ENCODE peak calls at places on chromosomes 7 and 10, in six cellular contexts. One of them, this sample, is unnamed.
A peak's percentile ranks its signal among the peaks of the same experiment; 100 is the strongest.

GRCh38 chr7:82167568-82168314 is 275.8 kb downstream of the CACNA2D1 start:
- DNase-seq in psoas muscle: no peak
- DNase-seq in thoracic aorta: no peak
- DNase-seq in GM12864: no peak
- DNase-seq in mammary epithelial cell: no peak
- DNase-seq in pancreas: no peak
- DNase-seq in this sample: no peak

GRCh38 chr10:21530168-21530567 is 3.9 kb upstream of the MLLT10 start:
- DNase-seq in mammary epithelial cell: no peak
- DNase-seq in pancreas: no peak
- DNase-seq in psoas muscle: no peak
- DNase-seq in GM12864: no peak
- DNase-seq in thoracic aorta: no peak
- DNase-seq in this sample: no peak

GRCh38 chr7:128963327-128963757 is 25.6 kb downstream of the IRF5 start:
- DNase-seq in psoas muscle: no peak
- DNase-seq in thoracic aorta: no peak
- DNase-seq in pancreas: no peak
- DNase-seq in GM12864: peak; percentile 57
- DNase-seq in mammary epithelial cell: peak; percentile 64
- DNase-seq in this sample: no peak

GRCh38 chr7:143493755-143494154 is 16.1 kb downstream of the TAS2R41 start:
- DNase-seq in pancreas: no peak
- DNase-seq in psoas muscle: no peak
- DNase-seq in GM12864: no peak
- DNase-seq in mammary epithelial cell: no peak
- DNase-seq in thoracic aorta: no peak
- DNase-seq in this sample: no peak

GRCh38 chr7:120464104-120464503 is 191.1 kb downstream of the KCND2 start:
- DNase-seq in pancreas: no peak
- DNase-seq in psoas muscle: no peak
- DNase-seq in thoracic aorta: no peak
- DNase-seq in GM12864: no peak
- DNase-seq in mammary epithelial cell: no peak
- DNase-seq in this sample: no peak

GRCh38 chr10:35375091-35375765 is 38.9 kb downstream of the CCNY start:
- DNase-seq in pancreas: no peak
- DNase-seq in mammary epithelial cell: peak; percentile 14
- DNase-seq in GM12864: no peak
- DNase-seq in psoas muscle: no peak
- DNase-seq in thoracic aorta: no peak
- DNase-seq in this sample: no peak

GRCh38 chr7:54839538-54840213 is 80.7 kb upstream of the SEC61G start:
- DNase-seq in pancreas: peak; percentile 57
- DNase-seq in psoas muscle: peak; percentile 92
- DNase-seq in mammary epithelial cell: peak; percentile 73
- DNase-seq in thoracic aorta: peak; percentile 36
- DNase-seq in GM12864: no peak
- DNase-seq in this sample: peak; percentile 75

GRCh38 chr7:136018104-136018503 is 40.9 kb upstream of the MTPN start:
- DNase-seq in pancreas: no peak
- DNase-seq in thoracic aorta: no peak
- DNase-seq in mammary epithelial cell: peak; percentile 20
- DNase-seq in psoas muscle: no peak
- DNase-seq in GM12864: no peak
- DNase-seq in this sample: peak; percentile 30

GRCh38 chr7:19009241-19009935 is 108.0 kb downstream of the TWIST1 start:
- DNase-seq in GM12864: no peak
- DNase-seq in psoas muscle: no peak
- DNase-seq in pancreas: no peak
- DNase-seq in mammary epithelial cell: peak; percentile 17
- DNase-seq in thoracic aorta: no peak
- DNase-seq in this sample: no peak

GRCh38 chr10:59536151-59536550 is 173.5 kb downstream of the SLC16A9 start:
- DNase-seq in mammary epithelial cell: peak; percentile 57
- DNase-seq in pancreas: no peak
- DNase-seq in psoas muscle: no peak
- DNase-seq in GM12864: no peak
- DNase-seq in thoracic aorta: no peak
- DNase-seq in this sample: peak; percentile 47

GRCh38 chr10:70602665-70603438 is at the start of gene PRF1:
- DNase-seq in mammary epithelial cell: no peak
- DNase-seq in pancreas: no peak
- DNase-seq in thoracic aorta: no peak
- DNase-seq in psoas muscle: peak; percentile 66
- DNase-seq in GM12864: no peak
- DNase-seq in this sample: no peak

GRCh38 chr7:32163141-32163806 is 93.1 kb upstream of the PDE1C start:
- DNase-seq in thoracic aorta: peak; percentile 24
- DNase-seq in pancreas: peak; percentile 66
- DNase-seq in GM12864: no peak
- DNase-seq in mammary epithelial cell: peak; percentile 90
- DNase-seq in psoas muscle: peak; percentile 55
- DNase-seq in this sample: peak; percentile 88

GRCh38 chr10:106577266-106577665 is 587.2 kb downstream of the SORCS1 start:
- DNase-seq in mammary epithelial cell: peak; percentile 88
- DNase-seq in GM12864: no peak
- DNase-seq in pancreas: no peak
- DNase-seq in thoracic aorta: no peak
- DNase-seq in psoas muscle: no peak
- DNase-seq in this sample: no peak

GRCh38 chr10:53071505-53072125 is 299.0 kb upstream of the MBL2 start:
- DNase-seq in GM12864: no peak
- DNase-seq in pancreas: peak; percentile 7
- DNase-seq in mammary epithelial cell: no peak
- DNase-seq in psoas muscle: no peak
- DNase-seq in thoracic aorta: no peak
- DNase-seq in this sample: no peak

GRCh38 chr10:70619271-70620019 is 16.9 kb upstream of the PRF1 start:
- DNase-seq in psoas muscle: no peak
- DNase-seq in pancreas: no peak
- DNase-seq in mammary epithelial cell: peak; percentile 44
- DNase-seq in thoracic aorta: no peak
- DNase-seq in GM12864: no peak
- DNase-seq in this sample: peak; percentile 26

GRCh38 chr7:8221124-8221523 is 40.8 kb downstream of the ICA1 start:
- DNase-seq in pancreas: no peak
- DNase-seq in thoracic aorta: no peak
- DNase-seq in GM12864: no peak
- DNase-seq in psoas muscle: no peak
- DNase-seq in mammary epithelial cell: no peak
- DNase-seq in this sample: no peak

GRCh38 chr10:6635784-6636183 is 55.7 kb upstream of the PRKCQ start:
- DNase-seq in pancreas: no peak
- DNase-seq in psoas muscle: no peak
- DNase-seq in mammary epithelial cell: no peak
- DNase-seq in thoracic aorta: no peak
- DNase-seq in GM12864: no peak
- DNase-seq in this sample: no peak

GRCh38 chr7:149595078-149595477 is 97.5 kb upstream of the ZNF746 start:
- DNase-seq in GM12864: no peak
- DNase-seq in psoas muscle: no peak
- DNase-seq in pancreas: no peak
- DNase-seq in thoracic aorta: no peak
- DNase-seq in mammary epithelial cell: no peak
- DNase-seq in this sample: no peak

GRCh38 chr10:131724891-131725735 is 175.7 kb upstream of the PPP2R2D start:
- DNase-seq in GM12864: no peak
- DNase-seq in mammary epithelial cell: no peak
- DNase-seq in psoas muscle: peak; percentile 30
- DNase-seq in thoracic aorta: no peak
- DNase-seq in pancreas: no peak
- DNase-seq in this sample: no peak

GRCh38 chr10:11604742-11605650 is 6.5 kb downstream of the USP6NL start:
- DNase-seq in thoracic aorta: no peak
- DNase-seq in GM12864: no peak
- DNase-seq in mammary epithelial cell: no peak
- DNase-seq in pancreas: no peak
- DNase-seq in psoas muscle: no peak
- DNase-seq in this sample: no peak
- H3K4me3 ChIP-seq in thoracic aorta: no peak overlapping the region
- H3K4me3 ChIP-seq in GM12864: no peak overlapping the region
- H3K4me3 ChIP-seq in mammary epithelial cell: no peak overlapping the region
- H3K4me3 ChIP-seq in pancreas: no peak overlapping the region
- H3K4me3 ChIP-seq in psoas muscle: no peak overlapping the region
- H3K4me3 ChIP-seq in this sample: no peak overlapping the region

DNA sequence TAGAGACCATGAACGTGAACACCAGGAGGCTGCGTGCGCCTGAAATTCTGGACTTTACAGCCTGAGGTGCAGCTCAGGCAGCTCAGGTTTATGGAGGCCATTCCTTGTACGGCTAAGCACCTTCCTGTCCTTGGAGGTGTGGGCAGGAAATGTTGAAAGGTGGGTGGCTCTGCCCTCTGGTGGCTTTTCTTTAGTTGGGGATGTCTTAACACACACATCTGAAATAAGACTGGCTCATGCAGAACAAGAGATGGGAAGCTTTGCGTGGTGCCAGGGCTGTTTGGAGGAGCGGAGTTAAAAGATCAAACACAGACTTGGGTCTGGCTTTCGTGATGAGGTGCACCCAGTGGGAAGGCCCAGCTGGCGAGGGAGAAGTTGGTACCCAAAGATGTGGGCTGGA is 64.1 kb downstream of the DOCK1 start:
- DNase-seq in mammary epithelial cell: peak; percentile 31
- DNase-seq in pancreas: no peak
- DNase-seq in GM12864: no peak
- DNase-seq in psoas muscle: no peak
- DNase-seq in thoracic aorta: no peak
- DNase-seq in this sample: no peak
- TF ChIP-seq CTCF in mammary epithelial cell: peak; percentile 31
- TF ChIP-seq CTCF in pancreas: no peak
- TF ChIP-seq CTCF in GM12864: no peak
- TF ChIP-seq CTCF in psoas muscle: no peak
- TF ChIP-seq CTCF in thoracic aorta: no peak
- TF ChIP-seq CTCF in this sample: peak; percentile 5

GRCh38 chr10:117535752-117536358 is 6.7 kb upstream of the EMX2 start:
- DNase-seq in mammary epithelial cell: no peak
- DNase-seq in GM12864: no peak
- DNase-seq in pancreas: no peak
- DNase-seq in psoas muscle: no peak
- DNase-seq in thoracic aorta: no peak
- DNase-seq in this sample: no peak
- H3K4me3 ChIP-seq in mammary epithelial cell: no peak overlapping the region
- H3K4me3 ChIP-seq in GM12864: no peak overlapping the region
- H3K4me3 ChIP-seq in pancreas: peak overlapping the region; percentile 28
- H3K4me3 ChIP-seq in psoas muscle: peak overlapping the region; percentile 55
- H3K4me3 ChIP-seq in thoracic aorta: peak overlapping the region; percentile 65
- H3K4me3 ChIP-seq in this sample: no peak overlapping the region

GRCh38 chr10:15168781-15169554 is 475 bp upstream of the NMT2 start:
- DNase-seq in psoas muscle: peak; percentile 98
- DNase-seq in mammary epithelial cell: peak; percentile 87
- DNase-seq in thoracic aorta: peak; percentile 88
- DNase-seq in pancreas: peak; percentile 95
- DNase-seq in GM12864: peak; percentile 53
- DNase-seq in this sample: peak; percentile 93

GRCh38 chr10:15169555-15170407 is 1.3 kb upstream of the NMT2 start:
- DNase-seq in thoracic aorta: no peak
- DNase-seq in psoas muscle: peak; percentile 49
- DNase-seq in pancreas: peak; percentile 29
- DNase-seq in mammary epithelial cell: no peak
- DNase-seq in GM12864: no peak
- DNase-seq in this sample: no peak

GRCh38 chr10:15166325-15166724 is 2.2 kb downstream of the NMT2 start:
- DNase-seq in thoracic aorta: no peak
- DNase-seq in psoas muscle: no peak
- DNase-seq in mammary epithelial cell: no peak
- DNase-seq in GM12864: no peak
- DNase-seq in pancreas: no peak
- DNase-seq in this sample: no peak

GRCh38 chr10:15167411-15168295 is 840 bp downstream of the NMT2 start:
- DNase-seq in mammary epithelial cell: peak; percentile 50
- DNase-seq in psoas muscle: peak; percentile 73
- DNase-seq in GM12864: no peak
- DNase-seq in pancreas: peak; percentile 57
- DNase-seq in thoracic aorta: no peak
- DNase-seq in this sample: peak; percentile 63

GRCh38 chr10:15168296-15168780 is at the start of gene NMT2:
- DNase-seq in GM12864: peak; percentile 21
- DNase-seq in thoracic aorta: no peak
- DNase-seq in mammary epithelial cell: peak; percentile 82
- DNase-seq in psoas muscle: peak; percentile 95
- DNase-seq in pancreas: peak; percentile 88
- DNase-seq in this sample: no peak
- TF ChIP-seq CTCF in GM12864: peak; percentile 33
- TF ChIP-seq CTCF in thoracic aorta: peak; percentile 22
- TF ChIP-seq CTCF in mammary epithelial cell: no peak
- TF ChIP-seq CTCF in psoas muscle: peak; percentile 45
- TF ChIP-seq CTCF in pancreas: no peak
- TF ChIP-seq CTCF in this sample: peak; percentile 34

GRCh38 chr7:74219416-74219815 is 9.6 kb downstream of the LAT2 start:
- DNase-seq in mammary epithelial cell: no peak
- DNase-seq in psoas muscle: no peak
- DNase-seq in pancreas: no peak
- DNase-seq in thoracic aorta: no peak
- DNase-seq in GM12864: no peak
- DNase-seq in this sample: no peak

GRCh38 chr7:74216361-74216761 is 6.6 kb downstream of the LAT2 start:
- DNase-seq in thoracic aorta: no peak
- DNase-seq in psoas muscle: no peak
- DNase-seq in mammary epithelial cell: no peak
- DNase-seq in GM12864: no peak
- DNase-seq in pancreas: no peak
- DNase-seq in this sample: peak; percentile 52

GRCh38 chr7:74220229-74220628 is 10.4 kb downstream of the LAT2 start:
- DNase-seq in psoas muscle: no peak
- DNase-seq in pancreas: no peak
- DNase-seq in GM12864: no peak
- DNase-seq in mammary epithelial cell: no peak
- DNase-seq in thoracic aorta: no peak
- DNase-seq in this sample: no peak

GRCh38 chr7:74217455-74218342 is 7.9 kb downstream of the LAT2 start:
- DNase-seq in GM12864: peak; percentile 66
- DNase-seq in psoas muscle: no peak
- DNase-seq in thoracic aorta: no peak
- DNase-seq in pancreas: no peak
- DNase-seq in mammary epithelial cell: no peak
- DNase-seq in this sample: no peak

DNA sequence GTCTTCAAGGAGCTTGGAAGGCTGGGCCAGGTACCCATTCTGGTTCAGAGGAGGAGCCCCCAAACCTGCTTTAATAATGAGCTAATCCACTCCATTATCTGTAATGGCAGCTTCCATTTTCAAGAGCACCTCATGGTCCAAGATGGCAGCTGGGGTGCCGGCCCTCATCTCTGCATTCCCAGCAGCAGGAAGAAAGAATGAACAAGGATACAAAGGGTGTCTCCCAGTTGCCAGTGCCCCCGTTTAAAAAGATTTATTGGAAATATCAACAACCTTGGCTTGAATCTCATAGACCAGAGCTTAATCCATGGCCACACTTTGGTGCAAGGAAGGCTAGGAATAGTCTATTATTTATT is 8.5 kb downstream of the LAT2 start:
- DNase-seq in psoas muscle: no peak
- DNase-seq in thoracic aorta: no peak
- DNase-seq in mammary epithelial cell: no peak
- DNase-seq in pancreas: no peak
- DNase-seq in GM12864: no peak
- DNase-seq in this sample: no peak
- H3K4me3 ChIP-seq in psoas muscle: no peak overlapping the region
- H3K4me3 ChIP-seq in thoracic aorta: no peak overlapping the region
- H3K4me3 ChIP-seq in mammary epithelial cell: no peak overlapping the region
- H3K4me3 ChIP-seq in pancreas: no peak overlapping the region
- H3K4me3 ChIP-seq in GM12864: no peak overlapping the region
- H3K4me3 ChIP-seq in this sample: no peak overlapping the region

GRCh38 chr10:30833625-30833970 is 198.1 kb downstream of the ZNF438 start:
- DNase-seq in thoracic aorta: no peak
- DNase-seq in pancreas: no peak
- DNase-seq in mammary epithelial cell: no peak
- DNase-seq in psoas muscle: no peak
- DNase-seq in GM12864: no peak
- DNase-seq in this sample: no peak
- TF ChIP-seq CTCF in thoracic aorta: no peak
- TF ChIP-seq CTCF in pancreas: no peak
- TF ChIP-seq CTCF in mammary epithelial cell: no peak
- TF ChIP-seq CTCF in psoas muscle: no peak
- TF ChIP-seq CTCF in GM12864: no peak
- TF ChIP-seq CTCF in this sample: no peak